ENCODE peak calls at places on chromosome 3, in four cellular contexts. T is ovary, X is GM12892, S is T1000. R is an unnamed sample.

GRCh38 chr3:179454887-179455286 is 3.6 kb upstream of the GNB4 start:
- DNase-seq in T (no peak), X (no peak), S (no peak), R (no peak)

GRCh38 chr3:22907796-22908195 is 295.3 kb upstream of the UBE2E2 start:
- DNase-seq in T (no peak), X (no peak), S (no peak), R (no peak)

GRCh38 chr3:123385981-123386380 is 62.9 kb downstream of the ADCY5 start:
- DNase-seq in T (no peak), X (no peak), S (no peak), R (no peak)

GRCh38 chr3:11846281-11847034 is at the start of gene TAMM41:
- DNase-seq in T (peak), X (peak), S (peak), R (peak)

GRCh38 chr3:186361246-186361611 is 805 bp downstream of the DGKG start:
- DNase-seq in T (no peak), X (no peak), S (no peak), R (no peak)

GRCh38 chr3:71173421-71173975 is 410.0 kb downstream of the FOXP1 start:
- DNase-seq in T (no peak), X (no peak), S (no peak), R (no peak)

GRCh38 chr3:194223951-194224350 is 88.0 kb downstream of the HES1 start:
- DNase-seq in T (no peak), X (no peak), S (no peak), R (no peak)

GRCh38 chr3:169984287-169984686 is 17.7 kb downstream of the SEC62 start:
- DNase-seq in T (no peak), X (no peak), S (no peak), R (no peak)

GRCh38 chr3:161558256-161558655 is 61.6 kb downstream of the OTOL1 start:
- DNase-seq in T (no peak), X (no peak), S (no peak), R (no peak)

GRCh38 chr3:100047455-100048141 is 66.7 kb downstream of the FILIP1L start:
- DNase-seq in T (no peak), X (peak), S (no peak), R (no peak)

GRCh38 chr3:17431004-17431403 is 311.4 kb downstream of the TBC1D5 start:
- DNase-seq in T (no peak), X (no peak), S (no peak), R (no peak)

GRCh38 chr3:159586587-159587202 is 401.9 kb upstream of the IL12A start:
- DNase-seq in T (no peak), X (no peak), S (no peak), R (no peak)

GRCh38 chr3:150727653-150728502 is 24.2 kb upstream of the ERICH6 start:
- DNase-seq in T (no peak), X (no peak), S (no peak), R (no peak)

GRCh38 chr3:10015476-10015904 is 10.7 kb upstream of the FANCD2 start:
- DNase-seq in T (peak), X (no peak), S (peak), R (peak)

GRCh38 chr3:21705769-21706168 is 45.2 kb downstream of the ZNF385D start:
- DNase-seq in T (peak), X (no peak), S (peak), R (no peak)

GRCh38 chr3:10357592-10358308 is 36.8 kb upstream of the SEC13 start:
- DNase-seq in T (no peak), X (no peak), S (peak), R (no peak)

GRCh38 chr3:22792533-22792932 is 410.6 kb upstream of the UBE2E2 start:
- DNase-seq in T (no peak), X (no peak), S (no peak), R (no peak)

GRCh38 chr3:120040813-120041377 is 53.4 kb downstream of the GSK3B start:
- DNase-seq in T (no peak), X (no peak), S (no peak), R (no peak)

GRCh38 chr3:23761440-23761896 is 44.3 kb upstream of the UBE2E1 start:
- DNase-seq in T (no peak), X (no peak), S (no peak), R (no peak)

GRCh38 chr3:157920804-157921203 is 185.4 kb downstream of the SHOX2 start:
- DNase-seq in T (no peak), X (no peak), S (no peak), R (no peak)

GRCh38 chr3:107370902-107371301 is 6.3 kb upstream of the CCDC54 start:
- DNase-seq in T (no peak), X (no peak), S (no peak), R (no peak)

GRCh38 chr3:138082085-138082991 is 33.1 kb downstream of the DZIP1L start:
- DNase-seq in T (peak), X (no peak), S (peak), R (no peak)

GRCh38 chr3:156151824-156152428 is 31.5 kb downstream of the KCNAB1 start:
- DNase-seq in T (peak), X (no peak), S (peak), R (peak)

GRCh38 chr3:63809607-63810006 is 9.5 kb upstream of the C3orf49 start:
- DNase-seq in T (no peak), X (no peak), S (peak), R (no peak)

GRCh38 chr3:25468866-25469319 is 40.8 kb downstream of the RARB start:
- DNase-seq in T (peak), X (no peak), S (no peak), R (peak)

R was measured in sciatic nerve.